ENCODE peak calls at places on chromosomes 1 and 21, in four cellular contexts. E is Calu3, N is RWPE1, I is NCI-H1105. Y is an unnamed sample.

GRCh38 chr1:116498789-116499628 is 71.8 kb downstream of the CD58 start:
- DNase-seq in E (peak), N (peak), I (peak), Y (peak)

GRCh38 chr21:33611006-33611744 is 22.7 kb upstream of the DONSON start:
- DNase-seq in E (no peak), N (no peak), I (no peak), Y (no peak)

GRCh38 chr1:236516929-236517704 is 6.7 kb upstream of the LGALS8 start:
- DNase-seq in E (no peak), N (peak), I (no peak), Y (peak)

GRCh38 chr21:17612023-17612564 is 607 bp downstream of the BTG3 start:
- DNase-seq in E (peak), N (peak), I (peak), Y (peak)

GRCh38 chr1:238176441-238176840 is 285.7 kb upstream of the ZP4 start:
- DNase-seq in E (no peak), N (no peak), I (no peak), Y (no peak)

GRCh38 chr1:206757524-206758266 is 12.9 kb upstream of the IL19 start:
- DNase-seq in E (no peak), N (no peak), I (no peak), Y (peak)

GRCh38 chr1:116820362-116820761 is 66.1 kb downstream of the CD2 start:
- DNase-seq in E (peak), N (peak), I (peak), Y (peak)

GRCh38 chr1:222167111-222167510 is 380.8 kb downstream of the HHIPL2 start:
- DNase-seq in E (peak), N (peak), I (no peak), Y (peak)

GRCh38 chr1:244361764-244362473 is 89.8 kb downstream of the ADSS2 start:
- DNase-seq in E (no peak), N (no peak), I (no peak), Y (peak)

GRCh38 chr1:108803548-108803947 is 53.3 kb downstream of the AKNAD1 start:
- DNase-seq in E (no peak), N (no peak), I (no peak), Y (no peak)

GRCh38 chr1:248823517-248824001 is 2.2 kb downstream of the SH3BP5L start:
- DNase-seq in E (no peak), N (no peak), I (no peak), Y (peak)

GRCh38 chr1:59409525-59409924 is 112.6 kb downstream of the FGGY start:
- DNase-seq in E (no peak), N (no peak), I (no peak), Y (no peak)

GRCh38 chr1:1703796-1704195 is 11.2 kb upstream of the SLC35E2B start:
- DNase-seq in E (no peak), N (no peak), I (no peak), Y (no peak)

GRCh38 chr21:29973258-29973657 is 33.5 kb upstream of the GRIK1 start:
- DNase-seq in E (no peak), N (no peak), I (no peak), Y (no peak)

GRCh38 chr1:27643626-27644368 is 8.8 kb upstream of the FGR start:
- DNase-seq in E (peak), N (peak), I (no peak), Y (peak)

GRCh38 chr1:247331172-247331525 is 518 bp downstream of the ZNF496 start:
- DNase-seq in E (peak), N (peak), I (peak), Y (peak)

GRCh38 chr1:197918815-197919522 is 1.8 kb downstream of the LHX9 start:
- DNase-seq in E (no peak), N (no peak), I (no peak), Y (no peak)

GRCh38 chr1:211135342-211135950 is 1.5 kb upstream of the KCNH1 start:
- DNase-seq in E (no peak), N (peak), I (no peak), Y (peak)